ENCODE peak calls at places on chromosomes 2 and 18, in five cellular contexts. E, F, C, B and X are unnamed samples.

GRCh38 chr2:88212251-88212790 is 42.2 kb downstream of the THNSL2 start:
- DNase-seq in F (peak), E (peak), B (no peak), C (peak), X (no peak)

GRCh38 chr2:178392215-178392614 is 58.8 kb downstream of the PRKRA start:
- DNase-seq in C (no peak), B (no peak), F (no peak), E (no peak), X (no peak)

GRCh38 chr2:168758970-168759820 is 43.2 kb upstream of the NOSTRIN start:
- DNase-seq in F (peak), B (no peak), C (peak), E (peak), X (peak)

GRCh38 chr2:138550670-138551287 is 49.2 kb downstream of the SPOPL start:
- DNase-seq in C (no peak), F (no peak), E (no peak), B (no peak), X (no peak)

GRCh38 chr2:16395601-16396000 is 270.0 kb downstream of the CYRIA start:
- DNase-seq in C (no peak), F (no peak), E (no peak), B (no peak), X (no peak)

GRCh38 chr18:52991246-52991645 is 651.2 kb downstream of the DCC start:
- DNase-seq in C (no peak), F (no peak), E (no peak), B (no peak), X (no peak)

GRCh38 chr18:72543362-72544055 is 633 bp downstream of the CBLN2 start:
- DNase-seq in F (peak), B (no peak), C (no peak), E (no peak), X (no peak)

GRCh38 chr18:43719264-43719795 is 442.0 kb upstream of the SYT4 start:
- DNase-seq in C (no peak), F (no peak), B (no peak), E (no peak), X (no peak)

GRCh38 chr2:178223806-178224205 is 29.5 kb downstream of the OSBPL6 start:
- DNase-seq in C (no peak), F (no peak), B (no peak), E (no peak), X (no peak)

GRCh38 chr18:22166070-22166972 is 3.1 kb upstream of the GATA6 start:
- DNase-seq in E (peak), F (peak), B (no peak), C (peak), X (no peak)

GRCh38 chr2:235358981-235359471 is 134.8 kb upstream of the AGAP1 start:
- DNase-seq in C (peak), B (no peak), F (no peak), E (no peak), X (no peak)

GRCh38 chr2:32947484-32948143 is 861 bp downstream of the LTBP1 start:
- DNase-seq in B (no peak), F (peak), C (peak), E (peak), X (peak)

GRCh38 chr2:86020984-86021383 is 84.7 kb downstream of the POLR1A start:
- DNase-seq in E (peak), C (no peak), B (no peak), F (no peak), X (no peak)

GRCh38 chr18:59911600-59911999 is 11.8 kb downstream of the PMAIP1 start:
- DNase-seq in E (no peak), C (peak), B (no peak), F (no peak), X (no peak)

GRCh38 chr2:127784965-127785518 is 25.9 kb downstream of the WDR33 start:
- DNase-seq in E (no peak), C (no peak), B (no peak), F (no peak), X (no peak)

GRCh38 chr2:47655563-47655880 is 127.4 kb upstream of the MSH6 start:
- DNase-seq in E (no peak), B (no peak), C (no peak), F (no peak), X (no peak)

GRCh38 chr2:107511970-107512789 is 314.5 kb upstream of the RGPD4 start:
- DNase-seq in B (no peak), F (no peak), E (no peak), C (no peak), X (no peak)

GRCh38 chr18:58505181-58505580 is 123.7 kb downstream of the ALPK2 start:
- DNase-seq in C (no peak), B (no peak), F (no peak), E (no peak), X (peak)

GRCh38 chr2:9236867-9237266 is 30.3 kb downstream of the ASAP2 start:
- DNase-seq in F (no peak), E (peak), B (no peak), C (no peak), X (no peak)
- H3K4me3 ChIP-seq in F (no peak), E (peak), B (no peak), C (no peak), X (no peak)

GRCh38 chr2:37583402-37583801 is 88.0 kb downstream of the CDC42EP3 start:
- DNase-seq in E (no peak), B (no peak), C (no peak), F (no peak), X (no peak)

GRCh38 chr2:37585295-37585908 is 86.0 kb downstream of the CDC42EP3 start:
- DNase-seq in E (peak), F (no peak), C (peak), B (no peak), X (no peak)

GRCh38 chr2:37582911-37583310 is 88.5 kb downstream of the CDC42EP3 start:
- DNase-seq in B (no peak), C (no peak), F (no peak), E (no peak), X (no peak)

GRCh38 chr2:37582371-37582770 is 89.1 kb downstream of the CDC42EP3 start:
- DNase-seq in E (no peak), B (no peak), F (no peak), C (no peak), X (no peak)

GRCh38 chr2:37583867-37584266 is 87.6 kb downstream of the CDC42EP3 start:
- DNase-seq in E (peak), F (no peak), B (no peak), C (peak), X (no peak)
- H3K4me3 ChIP-seq in E (no peak), F (no peak), B (no peak), C (no peak), X (no peak)

GRCh38 chr2:22601007-22601406 is 784.0 kb upstream of the KLHL29 start:
- DNase-seq in E (no peak), B (no peak), C (no peak), F (no peak), X (no peak)
- H3K4me3 ChIP-seq in E (no peak), B (no peak), C (no peak), F (no peak), X (no peak)

DNA sequence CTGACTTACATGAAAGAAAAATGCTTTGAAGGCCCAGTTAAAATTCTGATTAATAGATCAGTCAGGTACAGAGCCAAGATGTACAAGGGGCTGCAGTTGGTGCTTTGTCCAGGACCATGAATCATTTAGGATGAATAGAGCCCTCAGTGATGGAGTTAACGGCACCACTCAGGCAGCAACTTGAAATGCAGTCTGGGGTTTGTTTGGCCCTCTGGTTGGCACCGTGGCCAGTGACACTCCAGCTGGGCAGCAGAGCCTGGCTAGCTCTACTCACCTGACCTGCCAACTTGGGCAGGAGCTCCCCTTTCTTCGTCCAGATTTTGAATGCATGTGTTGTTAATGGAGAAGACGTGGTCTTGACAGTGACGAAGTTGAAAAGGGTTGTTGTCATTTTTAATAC is 493.0 kb upstream of the ACVR2A start:
- DNase-seq in C (no peak), F (no peak), B (no peak), E (no peak), X (no peak)
- H3K4me3 ChIP-seq in C (no peak), F (no peak), B (no peak), E (no peak), X (no peak)